ENCODE peak calls at places on chromosomes 6 and 20, in four cellular contexts. G is activated B cell treated with CpG ODN at 0.5 μM for 24 hours, I is heart left ventricle, Q is WTC11. H is an unnamed sample.

GRCh38 chr6:27575594-27576361 is 102.9 kb upstream of the ZNF184 start:
- DNase-seq in I (no peak), G (no peak), Q (no peak), H (no peak)

GRCh38 chr6:141513830-141514229 is 618.9 kb upstream of the GJE1 start:
- DNase-seq in Q (no peak), G (no peak), I (no peak), H (no peak)

GRCh38 chr6:43096451-43097097 is 20.5 kb downstream of the PTK7 start:
- DNase-seq in G (no peak), I (no peak), Q (peak), H (no peak)

GRCh38 chr6:35063701-35064507 is 77.2 kb downstream of the TCP11 start:
- DNase-seq in Q (no peak), G (no peak), I (peak), H (no peak)

GRCh38 chr6:138485005-138485545 is 14.2 kb downstream of the NHSL1 start:
- DNase-seq in G (no peak), I (no peak), Q (no peak), H (no peak)

GRCh38 chr6:166640342-166641043 is 13.4 kb upstream of the RPS6KA2 start:
- DNase-seq in Q (no peak), I (peak), G (no peak), H (no peak)

GRCh38 chr20:58408603-58409246 is 19.7 kb downstream of the VAPB start:
- DNase-seq in Q (no peak), I (no peak), G (no peak), H (no peak)

GRCh38 chr6:113855500-113856010 is 1.6 kb upstream of the MARCKS start:
- DNase-seq in G (peak), I (no peak), Q (peak), H (no peak)

GRCh38 chr6:156988276-156989158 is 211.3 kb downstream of the ARID1B start:
- DNase-seq in G (peak), Q (no peak), I (no peak), H (no peak)

GRCh38 chr20:14445310-14445709 is 107.9 kb upstream of the FLRT3 start:
- DNase-seq in I (no peak), Q (no peak), G (no peak), H (no peak)

DNA sequence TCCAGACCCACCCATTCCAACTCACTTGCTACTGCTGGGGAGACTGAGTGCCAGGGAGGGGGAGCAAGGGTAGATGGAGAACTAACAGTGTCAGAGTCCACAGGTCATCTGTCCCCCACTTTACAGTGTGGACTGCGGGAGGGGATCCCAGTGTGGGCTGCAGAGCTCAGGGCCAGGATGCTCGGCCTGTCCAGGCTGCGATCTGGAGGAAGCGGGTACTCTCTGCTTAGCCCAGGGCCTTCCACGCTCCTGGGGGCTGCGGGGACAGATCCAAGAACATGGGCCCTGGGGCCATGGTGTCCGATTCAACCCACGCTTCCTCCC is 14.1 kb upstream of the GATA5 start:
- DNase-seq in I (no peak), Q (no peak), G (no peak), H (no peak)
- TF ChIP-seq CTCF in I (no peak), Q (no peak), G (no peak), H (no peak)

DNA sequence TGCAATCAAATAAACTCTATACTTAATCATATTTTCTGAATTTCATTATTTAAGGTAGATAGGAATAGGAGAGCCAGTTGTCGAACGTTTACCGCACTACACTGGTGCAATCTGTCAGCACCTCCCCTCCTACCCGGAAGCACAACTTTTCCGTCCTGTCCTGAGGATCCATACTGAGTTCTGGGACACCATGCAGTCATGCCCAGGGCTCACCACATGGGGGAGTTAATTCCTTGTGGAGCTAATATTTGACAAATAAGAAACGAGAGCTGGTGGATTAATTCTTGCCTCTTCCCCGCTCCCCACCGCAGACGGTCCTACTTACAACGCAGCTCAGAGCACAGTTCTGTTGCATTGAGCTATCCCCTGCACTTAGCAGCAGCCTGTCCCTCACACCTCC is 107.7 kb upstream of the RALGAPA2 start:
- DNase-seq in Q (peak), I (no peak), G (no peak), H (no peak)
- TF ChIP-seq CTCF in Q (peak), I (peak), G (no peak), H (no peak)

GRCh38 chr6:36980876-36981619 is 4.9 kb downstream of the MTCH1 start:
- DNase-seq in Q (no peak), I (no peak), G (no peak), H (no peak)
- TF ChIP-seq CTCF in Q (no peak), I (no peak), G (no peak), H (no peak)

DNA sequence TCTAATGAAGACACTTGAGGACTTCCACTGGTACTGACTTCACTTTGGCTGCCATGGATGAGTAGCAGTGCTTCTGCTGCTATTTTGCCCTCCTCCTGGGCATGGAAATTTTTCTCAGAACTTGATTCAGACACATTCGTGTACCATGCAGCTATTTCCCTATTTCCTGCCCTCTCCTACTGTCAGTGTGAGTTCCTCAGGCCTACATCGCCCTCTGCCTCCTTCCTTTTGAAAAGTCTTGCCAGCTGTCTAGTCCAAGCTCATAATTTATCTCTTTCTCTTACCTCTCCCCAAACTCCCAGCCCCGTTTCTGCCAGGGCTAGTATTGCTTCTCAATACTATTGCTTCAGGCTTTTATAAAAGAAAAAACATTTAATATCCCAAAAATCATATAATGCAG is 470.2 kb downstream of the ADGRB3 start:
- DNase-seq in G (no peak), Q (peak), I (no peak), H (no peak)
- TF ChIP-seq CTCF in G (no peak), Q (no peak), I (no peak), H (no peak)

GRCh38 chr20:63323298-63323820 is 30.4 kb downstream of the COL20A1 start:
- DNase-seq in G (no peak), Q (no peak), I (no peak), H (no peak)

GRCh38 chr20:63325021-63325471 is 32.1 kb downstream of the COL20A1 start:
- DNase-seq in Q (no peak), I (no peak), G (no peak), H (no peak)

GRCh38 chr20:63327229-63327745 is 33.9 kb downstream of the CHRNA4 start:
- DNase-seq in Q (no peak), G (no peak), I (no peak), H (no peak)

GRCh38 chr20:63326314-63327228 is 33.6 kb downstream of the COL20A1 start:
- DNase-seq in Q (no peak), I (no peak), G (no peak), H (no peak)

GRCh38 chr20:63325554-63326313 is 32.7 kb downstream of the COL20A1 start:
- DNase-seq in Q (no peak), G (no peak), I (no peak), H (no peak)
- TF ChIP-seq CTCF in Q (no peak), G (no peak), I (no peak), H (no peak)

H was measured in osteocyte.